ENCODE peak calls at places on chromosomes 1 and 21, in five cellular contexts. C is OCI-LY7, A is GM23248, Z is neural progenitor cell, K is HCT116. O is an unnamed sample.

GRCh38 chr1:37866491-37866890 is 7.1 kb upstream of the MTF1 start:
- DNase-seq in C (no peak), A (no peak), Z (no peak), K (no peak), O (no peak)

GRCh38 chr1:245880754-245881403 is 626.2 kb downstream of the SMYD3 start:
- DNase-seq in C (no peak), A (peak), Z (no peak), K (no peak), O (no peak)

GRCh38 chr1:156126043-156126700 is 11.7 kb downstream of the LMNA start:
- DNase-seq in C (peak), A (peak), Z (no peak), K (peak), O (peak)

GRCh38 chr1:10694633-10695627 is 101.5 kb downstream of the CASZ1 start:
- DNase-seq in C (peak), A (peak), Z (peak), K (peak), O (peak)

GRCh38 chr1:149844096-149844495 is 55.3 kb upstream of the BOLA1 start:
- DNase-seq in C (peak), A (peak), Z (peak), K (no peak), O (peak)

GRCh38 chr1:37865348-37866119 is 6.1 kb upstream of the MTF1 start:
- DNase-seq in C (no peak), A (peak), Z (no peak), K (peak), O (peak)

GRCh38 chr1:119818181-119818580 is 6.9 kb upstream of the REG4 start:
- DNase-seq in C (no peak), A (no peak), Z (no peak), K (no peak), O (no peak)

GRCh38 chr1:111864862-111865261 is 109.2 kb downstream of the DDX20 start:
- DNase-seq in C (peak), A (peak), Z (peak), K (no peak), O (no peak)

GRCh38 chr1:210185063-210185462 is 47.5 kb upstream of the SERTAD4 start:
- DNase-seq in C (no peak), A (no peak), Z (no peak), K (no peak), O (no peak)

GRCh38 chr1:228922722-228923376 is 187.6 kb downstream of the RHOU start:
- DNase-seq in C (no peak), A (no peak), Z (no peak), K (no peak), O (no peak)

GRCh38 chr21:45581322-45581712 is 39.1 kb upstream of the SLC19A1 start:
- DNase-seq in C (no peak), A (no peak), Z (no peak), K (no peak), O (no peak)

DNA sequence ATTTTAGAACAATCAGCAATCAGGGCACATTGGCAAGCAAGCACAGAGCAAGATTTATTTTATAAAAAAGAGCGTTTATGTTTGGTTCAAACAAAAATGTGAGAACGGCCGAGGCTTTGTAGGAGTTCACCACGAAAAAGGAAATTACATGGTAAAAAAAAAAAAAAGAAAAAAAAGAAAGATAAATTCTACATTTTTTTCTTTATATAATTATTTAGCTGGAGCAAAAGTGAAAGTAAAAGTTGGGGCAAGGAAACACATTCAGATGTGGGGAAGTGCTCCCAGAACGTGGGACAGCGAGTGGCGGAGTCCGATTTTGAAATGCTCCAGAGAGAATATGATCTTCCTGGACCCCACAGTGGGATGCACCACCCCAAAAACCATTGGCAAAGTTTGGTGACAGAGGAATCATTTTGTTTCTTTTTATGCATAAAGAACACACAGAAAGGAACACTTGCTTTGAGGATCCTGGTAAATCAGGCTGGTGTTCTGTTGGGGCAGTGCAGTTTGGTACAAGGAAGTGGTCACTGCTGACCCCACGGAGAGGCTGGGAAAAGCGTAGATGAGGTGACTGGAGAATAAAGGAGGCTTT is 16.3 kb upstream of the ATP5PO start:
- DNase-seq in C (no peak), A (peak), Z (no peak), K (no peak), O (peak)
- H3K4me3 ChIP-seq in C (no peak), A (peak), Z (peak), K (no peak), O (peak)

GRCh38 chr1:230137328-230137815 is 70.3 kb downstream of the GALNT2 start:
- DNase-seq in C (no peak), A (no peak), Z (no peak), K (no peak), O (no peak)

GRCh38 chr1:230135726-230136125 is 68.7 kb downstream of the GALNT2 start:
- DNase-seq in C (no peak), A (no peak), Z (no peak), K (no peak), O (no peak)

GRCh38 chr1:230138561-230139239 is 71.7 kb downstream of the GALNT2 start:
- DNase-seq in C (no peak), A (no peak), Z (no peak), K (no peak), O (no peak)

GRCh38 chr1:230139306-230139705 is 72.3 kb downstream of the GALNT2 start:
- DNase-seq in C (no peak), A (no peak), Z (no peak), K (no peak), O (no peak)

GRCh38 chr1:230136453-230137327 is 69.7 kb downstream of the GALNT2 start:
- DNase-seq in C (no peak), A (no peak), Z (no peak), K (no peak), O (no peak)
- TF ChIP-seq EZH2phosphoT487 in C (no peak), A (no peak), Z (no peak), K (no peak), O (no peak)

GRCh38 chr1:151881479-151881878 is 27.8 kb downstream of the THEM4 start:
- DNase-seq in C (peak), A (no peak), Z (no peak), K (no peak), O (peak)
- H3K4me3 ChIP-seq in C (no peak), A (no peak), Z (no peak), K (no peak), O (no peak)

GRCh38 chr1:2545754-2546514 is 10.2 kb upstream of the TNFRSF14 start:
- DNase-seq in C (peak), A (peak), Z (peak), K (peak), O (peak)
- TF ChIP-seq EZH2phosphoT487 in C (no peak), A (no peak), Z (no peak), K (no peak), O (no peak)

GRCh38 chr21:34935868-34936267 is 113.2 kb downstream of the RUNX1 start:
- DNase-seq in C (no peak), A (no peak), Z (no peak), K (no peak), O (peak)
- H3K4me3 ChIP-seq in C (no peak), A (no peak), Z (no peak), K (no peak), O (no peak)

DNA sequence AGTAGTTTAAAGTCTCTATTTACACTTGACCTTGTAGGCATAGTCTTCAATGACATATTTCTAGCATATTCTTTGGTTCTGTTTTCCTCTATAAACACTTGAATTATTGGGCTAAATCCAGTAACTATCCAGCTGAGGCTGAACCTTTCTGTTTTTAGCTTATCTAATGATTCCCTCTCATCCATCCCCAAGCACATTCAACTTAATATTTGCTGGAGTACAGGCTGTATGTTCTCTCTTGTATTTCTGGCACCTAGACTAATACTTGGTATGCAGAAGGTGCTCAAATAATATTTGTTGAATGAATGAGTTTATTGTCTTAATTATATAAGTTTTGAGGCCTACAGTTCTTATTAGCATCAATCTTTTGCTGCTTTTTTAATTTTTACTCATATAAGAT is 88.7 kb downstream of the RABGAP1L start:
- DNase-seq in C (no peak), A (no peak), Z (no peak), K (no peak), O (no peak)
- TF ChIP-seq EZH2phosphoT487 in C (no peak), A (no peak), Z (no peak), K (no peak), O (no peak)

GRCh38 chr1:32392358-32392757 is 1.9 kb downstream of the BSDC1 start:
- DNase-seq in C (no peak), A (no peak), Z (no peak), K (no peak), O (no peak)

GRCh38 chr1:32394141-32394889 is at the start of gene BSDC1:
- DNase-seq in C (peak), A (peak), Z (peak), K (peak), O (peak)

GRCh38 chr1:32393832-32394140 is 455 bp downstream of the BSDC1 start:
- DNase-seq in C (peak), A (peak), Z (peak), K (no peak), O (peak)

GRCh38 chr1:32394890-32395415 is 712 bp upstream of the BSDC1 start:
- DNase-seq in C (no peak), A (no peak), Z (no peak), K (no peak), O (no peak)

DNA sequence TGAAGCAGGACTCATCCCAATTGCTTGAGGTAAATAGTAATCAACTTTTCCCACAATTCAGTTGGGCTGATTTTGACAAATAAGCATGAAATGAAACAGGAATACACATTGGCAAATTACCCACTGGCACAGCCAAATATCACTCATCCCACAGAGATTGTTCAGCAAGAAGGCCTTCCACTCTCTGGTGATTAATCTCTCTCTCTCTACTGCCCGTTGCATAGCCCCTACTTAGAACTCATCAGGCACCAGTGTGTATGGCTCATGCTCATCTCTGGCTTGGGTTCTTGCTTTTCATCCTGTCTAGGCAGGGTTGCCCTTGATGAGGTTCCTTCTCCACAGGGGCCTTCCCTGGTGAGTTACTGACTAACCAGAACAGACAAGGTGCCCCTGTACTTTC is 1.1 kb downstream of the BSDC1 start:
- DNase-seq in C (no peak), A (peak), Z (no peak), K (no peak), O (no peak)
- H3K4me3 ChIP-seq in C (peak), A (peak), Z (peak), K (peak), O (peak)

O was measured in PC-3.